ENCODE peak calls at places on chromosomes 11 and 22, in four cellular contexts. I is brain microvascular endothelial cell; J is AG08395; V is activated CD4-positive, CD25-positive, alpha-beta regulatory T cell treated with anti-CD3 and anti-CD28 coated beads, Interleukin-2, amount 50 U/mL, for 72 hours. Y is an unnamed sample.

GRCh38 chr11:112555491-112556364 is 295.1 kb upstream of the PLET1 start:
- DNase-seq in I (peak; percentile 16), J (peak; percentile 52), V (peak; percentile 66), Y (peak; percentile 88)

GRCh38 chr11:111303476-111303875 is 5.1 kb downstream of the POU2AF3 start:
- DNase-seq in I (no peak), J (no peak), V (no peak), Y (no peak)

GRCh38 chr11:105371311-105371710 is 231.7 kb upstream of the CARD18 start:
- DNase-seq in I (no peak), J (no peak), V (no peak), Y (no peak)

GRCh38 chr11:72760543-72761400 is 8.6 kb upstream of the ARAP1 start:
- DNase-seq in I (peak; percentile 94), J (no peak), V (no peak), Y (no peak)

GRCh38 chr22:39087881-39088687 is 9.0 kb upstream of the APOBEC3H start:
- DNase-seq in I (no peak), J (no peak), V (no peak), Y (no peak)

GRCh38 chr11:83025267-83025704 is 46.4 kb downstream of the RAB30 start:
- DNase-seq in I (no peak), J (no peak), V (no peak), Y (no peak)

GRCh38 chr11:62930157-62930556 is 9.0 kb upstream of the CHRM1 start:
- DNase-seq in I (no peak), J (no peak), V (no peak), Y (no peak)

GRCh38 chr22:39664485-39665200 is 94.1 kb downstream of the CACNA1I start:
- DNase-seq in I (no peak), J (no peak), V (peak; percentile 51), Y (peak; percentile 70)

GRCh38 chr11:46330154-46330886 is 16.9 kb upstream of the DGKZ start:
- DNase-seq in I (no peak), J (no peak), V (no peak), Y (no peak)

GRCh38 chr11:117809236-117810055 is 12.4 kb upstream of the DSCAML1 start:
- DNase-seq in I (peak; percentile 32), J (peak; percentile 81), V (no peak), Y (peak; percentile 79)

GRCh38 chr11:129117595-129118350 is 74.4 kb downstream of the ARHGAP32 start:
- DNase-seq in I (peak; percentile 63), J (peak; percentile 66), V (no peak), Y (peak; percentile 65)

GRCh38 chr11:128302425-128303186 is 284.8 kb downstream of the ETS1 start:
- DNase-seq in I (no peak), J (no peak), V (peak; percentile 37), Y (peak; percentile 86)

GRCh38 chr11:11250470-11250869 is 102.6 kb downstream of the CSNK2A3 start:
- DNase-seq in I (no peak), J (peak; percentile 19), V (no peak), Y (no peak)

GRCh38 chr11:74696932-74697687 is 34.1 kb downstream of the CHRDL2 start:
- DNase-seq in I (peak; percentile 84), J (peak; percentile 87), V (no peak), Y (no peak)

GRCh38 chr22:18955696-18956095 is 19.6 kb upstream of the PRODH start:
- DNase-seq in I (no peak), J (no peak), V (no peak), Y (no peak)

GRCh38 chr11:35909866-35910265 is 34.0 kb upstream of the LDLRAD3 start:
- DNase-seq in I (no peak), J (no peak), V (no peak), Y (no peak)

GRCh38 chr11:12121504-12121903 is 11.1 kb downstream of the MICAL2 start:
- DNase-seq in I (no peak), J (no peak), V (no peak), Y (no peak)

GRCh38 chr22:38845368-38845740 is 1.5 kb upstream of the NPTXR start:
- DNase-seq in I (no peak), J (no peak), V (no peak), Y (no peak)

Y was measured in activated effector memory CD4-positive, alpha-beta T cell treated with anti-CD3 and anti-CD28 coated beads, Interleukin-2, amount 50 U/mL, for 16 hours.